ENCODE peak calls at places on chromosomes 2 and 18, in seven cellular contexts. One of them, this sample, is unnamed.

GRCh38 chr2:144943986-144944385 is 424.1 kb upstream of the ZEB2 start:
- DNase-seq in ovary: no peak
- DNase-seq in GM13977: no peak
- DNase-seq in fibroblast of pulmonary artery: peak
- DNase-seq in CD8-positive, alpha-beta T cell: no peak
- DNase-seq in H9: no peak
- DNase-seq in pancreas: no peak
- DNase-seq in this sample: no peak

GRCh38 chr2:86383844-86384243 is 46.4 kb upstream of the REEP1 start:
- DNase-seq in CD8-positive, alpha-beta T cell: no peak
- DNase-seq in fibroblast of pulmonary artery: peak
- DNase-seq in H9: no peak
- DNase-seq in GM13977: no peak
- DNase-seq in ovary: no peak
- DNase-seq in pancreas: no peak
- DNase-seq in this sample: no peak

GRCh38 chr2:10992023-10992791 is 80.5 kb downstream of the KCNF1 start:
- DNase-seq in GM13977: no peak
- DNase-seq in pancreas: no peak
- DNase-seq in CD8-positive, alpha-beta T cell: no peak
- DNase-seq in fibroblast of pulmonary artery: no peak
- DNase-seq in H9: no peak
- DNase-seq in ovary: no peak
- DNase-seq in this sample: no peak

GRCh38 chr18:45837283-45838070 is 12.0 kb downstream of the SIGLEC15 start:
- DNase-seq in ovary: no peak
- DNase-seq in CD8-positive, alpha-beta T cell: peak
- DNase-seq in H9: peak
- DNase-seq in GM13977: no peak
- DNase-seq in fibroblast of pulmonary artery: peak
- DNase-seq in pancreas: peak
- DNase-seq in this sample: peak

GRCh38 chr2:197708331-197708730 is 3.2 kb downstream of the MARS2 start:
- DNase-seq in fibroblast of pulmonary artery: peak
- DNase-seq in GM13977: no peak
- DNase-seq in H9: no peak
- DNase-seq in pancreas: no peak
- DNase-seq in CD8-positive, alpha-beta T cell: no peak
- DNase-seq in ovary: no peak
- DNase-seq in this sample: no peak

GRCh38 chr2:155866477-155866876 is 466.0 kb downstream of the NR4A2 start:
- DNase-seq in fibroblast of pulmonary artery: no peak
- DNase-seq in GM13977: no peak
- DNase-seq in CD8-positive, alpha-beta T cell: no peak
- DNase-seq in ovary: no peak
- DNase-seq in H9: no peak
- DNase-seq in pancreas: no peak
- DNase-seq in this sample: no peak

GRCh38 chr2:43210467-43211303 is 15.7 kb downstream of the ZFP36L2 start:
- DNase-seq in fibroblast of pulmonary artery: peak
- DNase-seq in GM13977: no peak
- DNase-seq in H9: no peak
- DNase-seq in pancreas: peak
- DNase-seq in ovary: peak
- DNase-seq in CD8-positive, alpha-beta T cell: no peak
- DNase-seq in this sample: no peak

GRCh38 chr2:74760875-74761630 is 72.9 kb upstream of the HK2 start:
- DNase-seq in GM13977: no peak
- DNase-seq in ovary: no peak
- DNase-seq in fibroblast of pulmonary artery: no peak
- DNase-seq in H9: no peak
- DNase-seq in CD8-positive, alpha-beta T cell: no peak
- DNase-seq in pancreas: no peak
- DNase-seq in this sample: no peak

GRCh38 chr2:6341730-6342129 is 524.0 kb downstream of the CMPK2 start:
- DNase-seq in pancreas: no peak
- DNase-seq in fibroblast of pulmonary artery: no peak
- DNase-seq in ovary: no peak
- DNase-seq in H9: no peak
- DNase-seq in CD8-positive, alpha-beta T cell: no peak
- DNase-seq in GM13977: no peak
- DNase-seq in this sample: no peak

GRCh38 chr2:82636411-82637020 is 1822.6 kb downstream of the SUCLG1 start:
- DNase-seq in ovary: no peak
- DNase-seq in pancreas: no peak
- DNase-seq in fibroblast of pulmonary artery: peak
- DNase-seq in CD8-positive, alpha-beta T cell: no peak
- DNase-seq in H9: no peak
- DNase-seq in GM13977: no peak
- DNase-seq in this sample: no peak

GRCh38 chr18:12657849-12658829 is at the start of gene SPIRE1:
- DNase-seq in H9: peak
- DNase-seq in CD8-positive, alpha-beta T cell: peak
- DNase-seq in ovary: peak
- DNase-seq in fibroblast of pulmonary artery: peak
- DNase-seq in pancreas: peak
- DNase-seq in GM13977: peak
- DNase-seq in this sample: peak

GRCh38 chr2:99971326-99971965 is 170.9 kb downstream of the AFF3 start:
- DNase-seq in CD8-positive, alpha-beta T cell: no peak
- DNase-seq in fibroblast of pulmonary artery: no peak
- DNase-seq in pancreas: no peak
- DNase-seq in GM13977: no peak
- DNase-seq in H9: no peak
- DNase-seq in ovary: no peak
- DNase-seq in this sample: no peak

GRCh38 chr18:79664525-79665125 is 15.0 kb upstream of the CTDP1 start:
- DNase-seq in ovary: no peak
- DNase-seq in pancreas: no peak
- DNase-seq in GM13977: no peak
- DNase-seq in H9: no peak
- DNase-seq in fibroblast of pulmonary artery: peak
- DNase-seq in CD8-positive, alpha-beta T cell: no peak
- DNase-seq in this sample: no peak

GRCh38 chr2:206858972-206859739 is 80.2 kb upstream of the CPO start:
- DNase-seq in CD8-positive, alpha-beta T cell: no peak
- DNase-seq in fibroblast of pulmonary artery: no peak
- DNase-seq in ovary: no peak
- DNase-seq in H9: no peak
- DNase-seq in GM13977: no peak
- DNase-seq in pancreas: no peak
- DNase-seq in this sample: no peak

GRCh38 chr2:233513953-233514655 is 52.5 kb downstream of the USP40 start:
- DNase-seq in fibroblast of pulmonary artery: no peak
- DNase-seq in H9: no peak
- DNase-seq in GM13977: no peak
- DNase-seq in pancreas: no peak
- DNase-seq in ovary: no peak
- DNase-seq in CD8-positive, alpha-beta T cell: no peak
- DNase-seq in this sample: no peak

GRCh38 chr2:202965810-202966454 is 48.7 kb upstream of the NBEAL1 start:
- DNase-seq in ovary: no peak
- DNase-seq in H9: peak
- DNase-seq in GM13977: peak
- DNase-seq in pancreas: no peak
- DNase-seq in fibroblast of pulmonary artery: peak
- DNase-seq in CD8-positive, alpha-beta T cell: no peak
- DNase-seq in this sample: peak

GRCh38 chr2:1230155-1230893 is 182.9 kb upstream of the TPO start:
- DNase-seq in GM13977: no peak
- DNase-seq in fibroblast of pulmonary artery: no peak
- DNase-seq in H9: no peak
- DNase-seq in pancreas: no peak
- DNase-seq in CD8-positive, alpha-beta T cell: no peak
- DNase-seq in ovary: no peak
- DNase-seq in this sample: no peak

GRCh38 chr2:168348076-168348475 is 100.7 kb upstream of the STK39 start:
- DNase-seq in fibroblast of pulmonary artery: peak
- DNase-seq in CD8-positive, alpha-beta T cell: no peak
- DNase-seq in GM13977: peak
- DNase-seq in H9: peak
- DNase-seq in ovary: peak
- DNase-seq in pancreas: no peak
- DNase-seq in this sample: peak

GRCh38 chr2:170163666-170164065 is 14.3 kb upstream of the MYO3B start:
- DNase-seq in fibroblast of pulmonary artery: no peak
- DNase-seq in pancreas: no peak
- DNase-seq in ovary: no peak
- DNase-seq in CD8-positive, alpha-beta T cell: no peak
- DNase-seq in GM13977: no peak
- DNase-seq in H9: no peak
- DNase-seq in this sample: no peak

GRCh38 chr2:99602475-99602874 is 112.7 kb upstream of the REV1 start:
- DNase-seq in ovary: no peak
- DNase-seq in GM13977: no peak
- DNase-seq in fibroblast of pulmonary artery: peak
- DNase-seq in CD8-positive, alpha-beta T cell: no peak
- DNase-seq in pancreas: no peak
- DNase-seq in H9: no peak
- DNase-seq in this sample: no peak

GRCh38 chr2:127007652-127008051 is 99.3 kb downstream of the BIN1 start:
- DNase-seq in GM13977: no peak
- DNase-seq in H9: no peak
- DNase-seq in ovary: no peak
- DNase-seq in fibroblast of pulmonary artery: peak
- DNase-seq in pancreas: no peak
- DNase-seq in CD8-positive, alpha-beta T cell: no peak
- DNase-seq in this sample: no peak

GRCh38 chr18:57251747-57252146 is 100.6 kb upstream of the ST8SIA3 start:
- DNase-seq in fibroblast of pulmonary artery: no peak
- DNase-seq in H9: no peak
- DNase-seq in CD8-positive, alpha-beta T cell: no peak
- DNase-seq in GM13977: no peak
- DNase-seq in pancreas: no peak
- DNase-seq in ovary: no peak
- DNase-seq in this sample: no peak

DNA sequence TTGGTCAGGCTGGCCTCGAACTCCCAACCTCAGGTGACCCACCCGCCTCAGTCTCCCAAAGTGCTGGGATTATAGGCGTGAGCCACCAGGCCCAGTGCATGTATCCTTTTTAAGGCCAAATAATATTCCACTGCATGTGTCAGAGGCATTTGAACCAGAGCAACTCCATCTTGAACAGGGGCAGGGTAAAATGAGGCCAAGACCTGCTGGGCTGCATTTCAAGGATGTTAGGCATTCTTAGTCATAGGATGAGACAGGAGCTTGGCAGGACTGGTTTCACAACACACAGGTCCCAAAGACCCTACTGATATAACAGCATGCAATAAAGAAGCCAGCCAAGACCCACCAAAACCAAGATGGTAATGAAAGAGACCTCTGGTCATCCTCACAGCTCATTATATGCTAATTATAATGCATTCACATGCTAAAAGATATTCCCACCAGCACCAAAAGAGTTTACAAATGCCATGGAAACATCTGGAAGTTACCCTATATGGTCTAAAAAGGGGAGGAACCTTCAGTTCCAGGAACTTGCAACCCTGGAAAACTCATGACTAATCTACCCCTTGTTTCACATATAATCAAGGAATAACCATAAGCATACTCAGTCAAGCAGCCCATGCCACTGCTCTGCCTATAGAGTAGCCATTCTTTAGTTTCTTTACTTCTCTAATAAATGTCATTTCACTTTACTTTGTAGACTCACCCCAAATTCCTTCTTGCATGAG is 204.6 kb downstream of the RAB3GAP1 start:
- DNase-seq in ovary: no peak
- DNase-seq in CD8-positive, alpha-beta T cell: no peak
- DNase-seq in H9: no peak
- DNase-seq in fibroblast of pulmonary artery: peak
- DNase-seq in pancreas: no peak
- DNase-seq in GM13977: no peak
- DNase-seq in this sample: no peak
- TF ChIP-seq CTCF in ovary: no peak
- TF ChIP-seq CTCF in CD8-positive, alpha-beta T cell: no peak
- TF ChIP-seq CTCF in H9: no peak
- TF ChIP-seq CTCF in fibroblast of pulmonary artery: no peak
- TF ChIP-seq CTCF in pancreas: no peak
- TF ChIP-seq CTCF in GM13977: no peak
- TF ChIP-seq CTCF in this sample: no peak

DNA sequence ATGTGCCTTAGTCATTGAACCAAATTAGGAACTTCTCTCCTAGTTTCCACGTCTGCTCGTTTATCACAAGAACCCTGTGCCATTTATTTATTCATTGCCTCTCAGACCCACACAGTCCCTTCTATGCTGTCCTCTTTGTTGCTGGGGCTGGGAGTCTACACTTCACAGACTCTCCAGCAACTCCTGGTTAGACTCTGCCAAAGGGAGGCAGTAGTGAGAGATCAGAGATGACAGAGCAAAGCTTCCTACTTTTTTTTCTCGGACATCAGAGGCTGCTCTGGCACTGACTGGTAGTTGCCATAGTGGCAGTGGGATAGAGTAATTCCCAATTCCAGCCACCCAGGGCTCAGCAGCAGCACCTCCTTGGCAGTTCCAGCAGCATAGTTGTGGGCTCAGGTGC is 277.5 kb downstream of the BCL11A start:
- DNase-seq in GM13977: no peak
- DNase-seq in fibroblast of pulmonary artery: no peak
- DNase-seq in H9: peak
- DNase-seq in pancreas: no peak
- DNase-seq in CD8-positive, alpha-beta T cell: no peak
- DNase-seq in ovary: no peak
- DNase-seq in this sample: no peak
- TF ChIP-seq CTCF in GM13977: no peak
- TF ChIP-seq CTCF in fibroblast of pulmonary artery: no peak
- TF ChIP-seq CTCF in H9: peak
- TF ChIP-seq CTCF in pancreas: no peak
- TF ChIP-seq CTCF in CD8-positive, alpha-beta T cell: no peak
- TF ChIP-seq CTCF in ovary: no peak
- TF ChIP-seq CTCF in this sample: no peak

GRCh38 chr2:63078852-63079606 is 28.4 kb downstream of the OTX1 start:
- DNase-seq in H9: peak
- DNase-seq in fibroblast of pulmonary artery: no peak
- DNase-seq in pancreas: no peak
- DNase-seq in GM13977: peak
- DNase-seq in ovary: no peak
- DNase-seq in CD8-positive, alpha-beta T cell: no peak
- DNase-seq in this sample: peak
- TF ChIP-seq CTCF in H9: peak
- TF ChIP-seq CTCF in fibroblast of pulmonary artery: peak
- TF ChIP-seq CTCF in pancreas: no peak
- TF ChIP-seq CTCF in GM13977: peak
- TF ChIP-seq CTCF in ovary: no peak
- TF ChIP-seq CTCF in CD8-positive, alpha-beta T cell: no peak
- TF ChIP-seq CTCF in this sample: no peak

DNA sequence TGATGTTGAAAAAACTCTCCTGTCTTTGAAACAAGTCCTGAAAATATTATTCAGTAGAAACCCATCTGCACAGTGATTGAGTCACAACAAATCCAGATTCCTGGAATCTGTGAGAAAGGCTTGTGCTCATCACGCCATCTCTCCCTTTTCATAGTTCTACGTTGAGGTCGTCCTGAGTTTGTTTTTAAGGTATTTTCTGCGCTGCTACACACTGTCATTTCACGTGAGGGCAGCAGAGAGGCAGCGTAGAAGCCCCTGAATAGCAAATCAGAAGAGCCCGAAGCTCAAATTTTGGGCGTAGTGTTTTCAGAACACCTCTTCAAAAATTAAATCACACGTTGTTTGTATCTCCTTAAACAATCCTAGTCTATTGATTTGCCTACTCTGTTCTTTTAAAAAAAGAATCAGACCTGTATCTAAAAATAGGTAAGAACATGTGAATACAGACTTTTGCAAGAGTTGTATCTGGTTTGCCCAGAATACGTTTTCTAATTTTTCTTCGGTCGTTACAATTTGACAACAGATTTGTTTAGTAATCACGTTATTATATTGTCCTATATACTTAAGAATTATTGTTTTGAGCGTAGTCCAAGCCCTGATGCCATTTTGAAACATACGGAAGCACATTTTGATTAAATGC is 61.6 kb upstream of the SLC38A11 start:
- DNase-seq in GM13977: peak
- DNase-seq in ovary: no peak
- DNase-seq in fibroblast of pulmonary artery: peak
- DNase-seq in H9: peak
- DNase-seq in pancreas: no peak
- DNase-seq in CD8-positive, alpha-beta T cell: no peak
- DNase-seq in this sample: peak
- TF ChIP-seq CTCF in GM13977: peak
- TF ChIP-seq CTCF in ovary: no peak
- TF ChIP-seq CTCF in fibroblast of pulmonary artery: peak
- TF ChIP-seq CTCF in H9: peak
- TF ChIP-seq CTCF in pancreas: peak
- TF ChIP-seq CTCF in CD8-positive, alpha-beta T cell: no peak
- TF ChIP-seq CTCF in this sample: peak